ENCODE peak calls at places on chromosomes 11 and 22, in four cellular contexts. S, Y, I and U are unnamed samples.
A peak's percentile ranks its signal among the peaks of the same experiment; 100 is the strongest.

GRCh38 chr22:50218996-50219727 is 18.4 kb downstream of the SELENOO start:
- DNase-seq in S (no peak), Y (peak; percentile 18), I (peak; percentile 97), U (peak; percentile 88)

GRCh38 chr11:65353376-65353775 is 1.2 kb upstream of the TIGD3 start:
- DNase-seq in S (no peak), Y (no peak), I (no peak), U (no peak)

GRCh38 chr11:80173487-80174136 is 732.8 kb upstream of the TENM4 start:
- DNase-seq in S (no peak), Y (no peak), I (no peak), U (no peak)

GRCh38 chr11:69862797-69863543 is 43.8 kb upstream of the FGF3 start:
- DNase-seq in S (no peak), Y (no peak), I (no peak), U (no peak)

GRCh38 chr11:27545946-27546345 is 39.4 kb upstream of the LIN7C start:
- DNase-seq in S (no peak), Y (no peak), I (no peak), U (no peak)

GRCh38 chr11:831132-831864 is 1.5 kb upstream of the CD151 start:
- DNase-seq in S (no peak), Y (no peak), I (no peak), U (no peak)

GRCh38 chr11:27124514-27125264 is 84.1 kb downstream of the BBOX1 start:
- DNase-seq in S (no peak), Y (no peak), I (no peak), U (no peak)

GRCh38 chr22:32476286-32476685 is 1.7 kb downstream of the FBXO7 start:
- DNase-seq in S (no peak), Y (no peak), I (no peak), U (no peak)

GRCh38 chr11:6387811-6388599 is 2.3 kb upstream of the SMPD1 start:
- DNase-seq in S (no peak), Y (no peak), I (no peak), U (no peak)

GRCh38 chr22:28203286-28203685 is 284.2 kb upstream of the PITPNB start:
- DNase-seq in S (no peak), Y (no peak), I (no peak), U (no peak)

GRCh38 chr11:33931032-33931431 is 39.2 kb upstream of the LMO2 start:
- DNase-seq in S (no peak), Y (no peak), I (no peak), U (no peak)

GRCh38 chr11:112762686-112763048 is 198.6 kb upstream of the NCAM1 start:
- DNase-seq in S (no peak), Y (no peak), I (no peak), U (no peak)

GRCh38 chr22:41709341-41709740 is 10.0 kb downstream of the MEI1 start:
- DNase-seq in S (no peak), Y (no peak), I (no peak), U (no peak)

GRCh38 chr11:2304156-2305139 is 2.6 kb downstream of the TSPAN32 start:
- DNase-seq in S (no peak), Y (no peak), I (no peak), U (no peak)
- H3K27ac ChIP-seq in S (no peak overlapping the region), Y (no peak overlapping the region), I (no peak overlapping the region), U (peak overlapping the region; percentile 91)

GRCh38 chr11:102214623-102215022 is 102.7 kb upstream of the BIRC3 start:
- DNase-seq in S (no peak), Y (no peak), I (no peak), U (no peak)
- H3K27ac ChIP-seq in S (no peak overlapping the region), Y (no peak overlapping the region), I (no peak overlapping the region), U (no peak overlapping the region)

GRCh38 chr22:20955548-20955947 is 11.5 kb upstream of the AIFM3 start:
- DNase-seq in S (no peak), Y (peak; percentile 22), I (no peak), U (no peak)

GRCh38 chr22:20957691-20958440 is 9.2 kb upstream of the AIFM3 start:
- DNase-seq in S (no peak), Y (no peak), I (no peak), U (peak; percentile 54)

GRCh38 chr22:20959578-20960461 is 7.2 kb upstream of the AIFM3 start:
- DNase-seq in S (no peak), Y (no peak), I (no peak), U (no peak)

GRCh38 chr22:20956258-20957117 is 10.6 kb upstream of the AIFM3 start:
- DNase-seq in S (no peak), Y (peak; percentile 73), I (no peak), U (no peak)

DNA sequence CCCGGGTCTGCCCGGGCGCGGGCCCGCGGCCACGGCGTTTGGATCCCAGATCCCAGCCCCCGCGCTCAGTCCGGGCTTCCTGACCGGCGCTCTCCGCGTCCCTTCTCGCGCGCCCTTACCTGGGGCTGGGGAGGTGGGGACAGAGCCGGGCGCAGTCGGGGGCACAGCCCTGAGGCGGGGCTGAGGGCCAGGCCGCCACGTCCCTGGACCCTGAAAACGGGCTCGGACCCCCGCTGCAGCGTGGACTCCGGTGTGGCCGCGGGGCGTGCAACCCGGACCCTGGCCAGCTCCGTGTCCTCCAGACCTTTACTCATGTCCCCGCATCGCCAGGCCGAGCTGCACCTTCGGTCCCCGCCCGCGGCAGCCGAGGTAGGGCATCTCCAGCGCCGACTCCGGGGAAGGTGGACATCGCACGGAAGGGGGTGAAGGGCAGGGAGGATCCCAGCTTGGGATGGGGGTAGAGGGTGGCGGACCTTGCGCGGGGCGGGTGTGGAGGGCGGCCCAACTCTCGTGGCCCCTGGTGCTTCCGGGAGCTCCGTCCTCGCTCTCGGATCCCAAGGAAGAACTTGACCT is 9.9 kb upstream of the AIFM3 start:
- DNase-seq in S (no peak), Y (no peak), I (no peak), U (no peak)
- H3K27ac ChIP-seq in S (no peak overlapping the region), Y (peak overlapping the region; percentile 96), I (peak overlapping the region; percentile 77), U (no peak overlapping the region)

DNA sequence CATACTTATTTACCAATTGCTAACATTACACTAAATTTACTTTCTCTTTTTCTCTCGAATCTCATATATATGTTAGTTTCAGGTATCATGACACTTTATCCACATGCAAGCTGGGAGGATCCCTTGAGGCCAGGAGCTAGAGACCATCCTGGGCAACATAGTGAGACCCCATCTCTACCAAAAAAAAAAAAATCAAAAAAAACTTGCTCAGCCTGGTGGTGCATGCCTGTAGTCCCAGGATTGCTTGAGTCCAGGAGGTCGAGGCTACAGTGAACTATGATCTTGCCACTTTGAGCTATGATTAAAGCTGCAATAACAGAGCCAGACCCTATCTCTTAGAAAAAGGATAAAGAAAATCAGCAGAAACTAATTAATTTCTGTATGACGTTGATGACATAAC is 3.8 kb upstream of the UPK3A start:
- DNase-seq in S (no peak), Y (no peak), I (no peak), U (no peak)
- H3K27ac ChIP-seq in S (no peak overlapping the region), Y (no peak overlapping the region), I (peak overlapping the region; percentile 84), U (no peak overlapping the region)

DNA sequence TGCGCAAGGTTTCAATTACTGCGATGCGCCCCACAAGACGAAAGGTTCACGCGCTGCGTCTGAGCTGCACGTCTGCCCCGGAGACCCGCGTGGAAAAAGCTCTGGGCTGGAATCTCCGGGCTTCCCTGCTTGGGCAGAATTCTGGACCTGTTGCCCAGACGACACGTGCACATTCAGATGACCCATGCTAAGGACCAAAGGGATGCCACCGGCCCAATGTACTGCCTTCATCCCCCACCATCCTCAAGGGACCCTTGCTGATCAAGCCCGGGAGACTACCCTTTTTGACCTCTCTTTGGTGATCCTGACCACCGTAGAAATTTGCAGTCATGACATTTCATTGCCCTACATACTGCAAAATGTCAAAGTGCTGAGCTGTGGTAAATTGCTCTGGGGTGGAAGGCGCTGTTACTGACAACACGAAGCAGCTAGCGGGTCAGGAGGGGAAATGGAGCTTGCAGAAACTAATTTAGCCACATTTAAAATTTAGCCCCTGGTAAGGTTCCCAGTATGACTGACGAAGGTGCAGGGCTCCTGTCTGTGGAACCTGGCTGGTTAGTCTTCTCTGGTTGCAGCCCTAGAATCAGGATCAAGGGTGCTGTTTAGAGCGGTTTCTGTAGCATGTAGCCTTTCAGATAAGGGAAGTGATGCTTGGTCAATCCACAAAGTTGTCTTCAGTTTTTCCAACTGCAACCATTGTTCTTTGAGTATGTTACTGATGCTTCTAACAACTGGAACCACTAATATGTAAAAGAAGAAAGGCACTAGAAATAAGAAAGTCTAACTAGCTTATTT is 81.9 kb downstream of the PRR5L start:
- DNase-seq in S (no peak), Y (no peak), I (no peak), U (no peak)
- H3K27ac ChIP-seq in S (no peak overlapping the region), Y (no peak overlapping the region), I (no peak overlapping the region), U (peak overlapping the region; percentile 66)

DNA sequence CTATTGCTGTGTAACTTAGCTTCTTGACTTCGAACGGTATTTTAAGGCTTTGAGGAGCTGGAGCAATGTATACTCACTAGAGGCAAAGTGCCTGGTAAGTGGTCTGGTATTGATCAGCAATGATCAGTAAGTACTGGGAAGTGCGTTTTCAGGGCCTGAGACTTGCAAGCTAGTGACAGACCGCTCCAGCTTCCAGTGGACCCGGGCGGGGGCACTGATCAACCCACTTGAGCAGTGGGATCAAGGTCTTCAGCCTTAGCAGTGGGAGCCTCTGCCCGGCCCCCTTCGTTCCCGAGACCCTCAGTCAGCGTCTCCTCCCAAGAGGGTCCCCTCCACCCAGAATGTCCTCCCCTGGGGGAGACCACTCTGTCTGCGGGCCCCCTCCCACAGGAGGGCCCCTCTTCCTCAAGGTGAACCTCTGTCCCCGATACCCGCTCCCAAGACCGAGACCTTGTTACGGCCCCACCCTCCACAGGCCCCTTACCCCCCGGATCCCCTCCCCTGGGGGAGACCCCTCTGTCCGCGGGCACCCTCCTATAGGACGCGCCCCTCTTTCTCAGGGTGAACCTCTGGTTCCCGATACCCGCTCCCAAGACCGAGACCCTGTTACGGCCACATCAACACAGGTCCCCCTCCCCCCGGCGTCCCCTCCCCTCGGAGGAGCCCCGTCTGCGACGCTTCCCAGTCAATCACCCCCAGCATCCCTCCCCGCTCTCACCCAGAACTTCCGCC is 417 bp upstream of the ATXN10 start:
- DNase-seq in S (peak; percentile 24), Y (no peak), I (no peak), U (no peak)
- H3K27ac ChIP-seq in S (no peak overlapping the region), Y (peak overlapping the region; percentile 90), I (peak overlapping the region; percentile 85), U (peak overlapping the region; percentile 88)

GRCh38 chr11:75656044-75656726 is 12.7 kb downstream of the MAP6 start:
- DNase-seq in S (no peak), Y (no peak), I (no peak), U (no peak)
- H3K27ac ChIP-seq in S (no peak overlapping the region), Y (no peak overlapping the region), I (no peak overlapping the region), U (no peak overlapping the region)